ENCODE peak calls at places on chromosomes 1 and 21, in eight cellular contexts. One of them, this sample, is unnamed.

GRCh38 chr1:208030320-208031091 is 119.6 kb upstream of the CD34 start:
- DNase-seq in anterior cingulate cortex: no peak
- DNase-seq in foreskin fibroblast: peak; percentile 62
- DNase-seq in GM04503: no peak
- DNase-seq in CD4-positive, CD25-positive, alpha-beta regulatory T cell: no peak
- DNase-seq in HT1080: no peak
- DNase-seq in ELR: no peak
- DNase-seq in BJ: no peak
- DNase-seq in this sample: no peak

GRCh38 chr1:178134061-178134460 is 40.2 kb downstream of the RASAL2 start:
- DNase-seq in anterior cingulate cortex: no peak
- DNase-seq in foreskin fibroblast: peak; percentile 84
- DNase-seq in GM04503: peak; percentile 74
- DNase-seq in CD4-positive, CD25-positive, alpha-beta regulatory T cell: no peak
- DNase-seq in HT1080: peak; percentile 85
- DNase-seq in ELR: peak; percentile 76
- DNase-seq in BJ: no peak
- DNase-seq in this sample: peak; percentile 27

GRCh38 chr1:244291867-244292180 is 159.9 kb downstream of the ADSS2 start:
- DNase-seq in anterior cingulate cortex: no peak
- DNase-seq in foreskin fibroblast: no peak
- DNase-seq in GM04503: no peak
- DNase-seq in CD4-positive, CD25-positive, alpha-beta regulatory T cell: no peak
- DNase-seq in HT1080: no peak
- DNase-seq in ELR: no peak
- DNase-seq in BJ: no peak
- DNase-seq in this sample: no peak

GRCh38 chr21:41677671-41678015 is 89.2 kb downstream of the RIPK4 start:
- DNase-seq in anterior cingulate cortex: no peak
- DNase-seq in foreskin fibroblast: no peak
- DNase-seq in GM04503: no peak
- DNase-seq in CD4-positive, CD25-positive, alpha-beta regulatory T cell: no peak
- DNase-seq in HT1080: peak; percentile 56
- DNase-seq in ELR: no peak
- DNase-seq in BJ: no peak
- DNase-seq in this sample: peak; percentile 82

GRCh38 chr1:164731161-164731747 is 172.3 kb downstream of the PBX1 start:
- DNase-seq in anterior cingulate cortex: no peak
- DNase-seq in foreskin fibroblast: no peak
- DNase-seq in GM04503: no peak
- DNase-seq in CD4-positive, CD25-positive, alpha-beta regulatory T cell: no peak
- DNase-seq in HT1080: no peak
- DNase-seq in ELR: no peak
- DNase-seq in BJ: no peak
- DNase-seq in this sample: no peak

GRCh38 chr1:92877792-92878191 is 46.0 kb downstream of the RPL5 start:
- DNase-seq in anterior cingulate cortex: no peak
- DNase-seq in foreskin fibroblast: peak; percentile 50
- DNase-seq in GM04503: no peak
- DNase-seq in CD4-positive, CD25-positive, alpha-beta regulatory T cell: no peak
- DNase-seq in HT1080: no peak
- DNase-seq in ELR: no peak
- DNase-seq in BJ: no peak
- DNase-seq in this sample: no peak

GRCh38 chr1:209651148-209651547 is 1.1 kb downstream of the LAMB3 start:
- DNase-seq in anterior cingulate cortex: no peak
- DNase-seq in foreskin fibroblast: peak; percentile 88
- DNase-seq in GM04503: no peak
- DNase-seq in CD4-positive, CD25-positive, alpha-beta regulatory T cell: no peak
- DNase-seq in HT1080: peak; percentile 91
- DNase-seq in ELR: peak; percentile 94
- DNase-seq in BJ: peak; percentile 19
- DNase-seq in this sample: peak; percentile 82

GRCh38 chr1:96966536-96967138 is 245.1 kb downstream of the PTBP2 start:
- DNase-seq in anterior cingulate cortex: peak; percentile 49
- DNase-seq in foreskin fibroblast: peak; percentile 90
- DNase-seq in GM04503: peak; percentile 24
- DNase-seq in CD4-positive, CD25-positive, alpha-beta regulatory T cell: peak; percentile 46
- DNase-seq in HT1080: peak; percentile 78
- DNase-seq in ELR: peak; percentile 71
- DNase-seq in BJ: no peak
- DNase-seq in this sample: peak; percentile 21

GRCh38 chr1:87439821-87440220 is 111.1 kb downstream of the LMO4 start:
- DNase-seq in anterior cingulate cortex: no peak
- DNase-seq in foreskin fibroblast: no peak
- DNase-seq in GM04503: no peak
- DNase-seq in CD4-positive, CD25-positive, alpha-beta regulatory T cell: no peak
- DNase-seq in HT1080: no peak
- DNase-seq in ELR: no peak
- DNase-seq in BJ: no peak
- DNase-seq in this sample: no peak

GRCh38 chr1:36323636-36324321 is at the start of gene EVA1B:
- DNase-seq in anterior cingulate cortex: no peak
- DNase-seq in foreskin fibroblast: peak; percentile 93
- DNase-seq in GM04503: no peak
- DNase-seq in CD4-positive, CD25-positive, alpha-beta regulatory T cell: peak; percentile 52
- DNase-seq in HT1080: peak; percentile 84
- DNase-seq in ELR: peak; percentile 85
- DNase-seq in BJ: peak; percentile 52
- DNase-seq in this sample: peak; percentile 32

GRCh38 chr21:35477622-35478021 is 428.5 kb upstream of the RUNX1 start:
- DNase-seq in anterior cingulate cortex: no peak
- DNase-seq in foreskin fibroblast: no peak
- DNase-seq in GM04503: no peak
- DNase-seq in CD4-positive, CD25-positive, alpha-beta regulatory T cell: no peak
- DNase-seq in HT1080: no peak
- DNase-seq in ELR: no peak
- DNase-seq in BJ: no peak
- DNase-seq in this sample: no peak

GRCh38 chr1:212315184-212315583 is 30.0 kb downstream of the PPP2R5A start:
- DNase-seq in anterior cingulate cortex: no peak
- DNase-seq in foreskin fibroblast: no peak
- DNase-seq in GM04503: no peak
- DNase-seq in CD4-positive, CD25-positive, alpha-beta regulatory T cell: no peak
- DNase-seq in HT1080: no peak
- DNase-seq in ELR: no peak
- DNase-seq in BJ: no peak
- DNase-seq in this sample: no peak